ENCODE peak calls at places on chromosomes 12 and 14, in five cellular contexts. P is iris pigment epithelial cell, D is DMS153, K is RWPE1, Y is foreskin fibroblast. N is an unnamed sample.

GRCh38 chr12:25186788-25187397 is 8.1 kb downstream of the DNAI7 start:
- DNase-seq in P (peak), D (no peak), K (no peak), Y (no peak), N (no peak)

GRCh38 chr14:69652942-69653680 is 41.7 kb downstream of the SUSD6 start:
- DNase-seq in P (no peak), D (no peak), K (no peak), Y (no peak), N (no peak)

GRCh38 chr14:74634481-74634880 is 22.4 kb upstream of the LTBP2 start:
- DNase-seq in P (no peak), D (no peak), K (no peak), Y (peak), N (no peak)

GRCh38 chr12:68932123-68932700 is 759 bp downstream of the CPM start:
- DNase-seq in P (peak), D (no peak), K (no peak), Y (no peak), N (no peak)

GRCh38 chr14:79967001-79967400 is 244.3 kb downstream of the DIO2 start:
- DNase-seq in P (peak), D (no peak), K (no peak), Y (peak), N (no peak)

GRCh38 chr12:27822076-27822712 is 42.2 kb upstream of the MANSC4 start:
- DNase-seq in P (peak), D (no peak), K (peak), Y (peak), N (no peak)

GRCh38 chr12:94513527-94513926 is 53.9 kb upstream of the CEP83 start:
- DNase-seq in P (no peak), D (no peak), K (no peak), Y (no peak), N (no peak)

GRCh38 chr14:36941783-36942521 is 230.5 kb downstream of the SLC25A21 start:
- DNase-seq in P (peak), D (peak), K (peak), Y (peak), N (peak)

GRCh38 chr12:1795221-1795784 is 25.1 kb upstream of the LRTM2 start:
- DNase-seq in P (no peak), D (no peak), K (no peak), Y (no peak), N (peak)

GRCh38 chr14:72894323-72894622 is 372 bp upstream of the DPF3 start:
- DNase-seq in P (no peak), D (no peak), K (no peak), Y (no peak), N (no peak)

GRCh38 chr12:75545636-75546035 is 34.2 kb upstream of the KRR1 start:
- DNase-seq in P (no peak), D (no peak), K (no peak), Y (no peak), N (no peak)

GRCh38 chr14:62409909-62410308 is 635.3 kb downstream of the KCNH5 start:
- DNase-seq in P (peak), D (no peak), K (peak), Y (peak), N (no peak)

GRCh38 chr14:76967788-76968187 is 60.7 kb downstream of the IRF2BPL start:
- DNase-seq in P (no peak), D (no peak), K (no peak), Y (no peak), N (no peak)

GRCh38 chr12:109510196-109510595 is 32.8 kb downstream of the UBE3B start:
- DNase-seq in P (no peak), D (no peak), K (no peak), Y (no peak), N (no peak)

GRCh38 chr14:67515386-67516079 is 17.6 kb upstream of the PLEKHH1 start:
- DNase-seq in P (no peak), D (no peak), K (no peak), Y (peak), N (no peak)

GRCh38 chr14:91573894-91574837 is 64.1 kb upstream of the PPP4R3A start:
- DNase-seq in P (peak), D (peak), K (peak), Y (peak), N (peak)

GRCh38 chr14:68306934-68307758 is 485.7 kb downstream of the ZFP36L1 start:
- DNase-seq in P (no peak), D (peak), K (no peak), Y (peak), N (peak)

GRCh38 chr12:102478416-102479098 is 1.8 kb downstream of the IGF1 start:
- DNase-seq in P (no peak), D (no peak), K (no peak), Y (no peak), N (no peak)

GRCh38 chr12:82896286-82896685 is 209.6 kb downstream of the TMTC2 start:
- DNase-seq in P (no peak), D (no peak), K (no peak), Y (no peak), N (no peak)

GRCh38 chr12:26642361-26642760 is 190.6 kb downstream of the ITPR2 start:
- DNase-seq in P (no peak), D (no peak), K (no peak), Y (peak), N (no peak)

GRCh38 chr12:53825246-53826081 is 73.7 kb upstream of the CISTR start:
- DNase-seq in P (peak), D (peak), K (peak), Y (peak), N (peak)

GRCh38 chr12:65640489-65640901 is 183.8 kb upstream of the HMGA2 start:
- DNase-seq in P (no peak), D (no peak), K (no peak), Y (peak), N (no peak)

GRCh38 chr14:33432407-33433023 is 493.8 kb downstream of the NPAS3 start:
- DNase-seq in P (peak), D (peak), K (peak), Y (peak), N (peak)

GRCh38 chr14:93100570-93100969 is 15.2 kb downstream of the ITPK1 start:
- DNase-seq in P (no peak), D (no peak), K (no peak), Y (no peak), N (no peak)

GRCh38 chr12:13103391-13104033 is at the start of gene GSG1:
- DNase-seq in P (no peak), D (no peak), K (no peak), Y (peak), N (no peak)

GRCh38 chr12:118463677-118464076 is 87.3 kb downstream of the SUDS3 start:
- DNase-seq in P (no peak), D (no peak), K (no peak), Y (no peak), N (no peak)

GRCh38 chr12:132014092-132014914 is 64.6 kb downstream of the EP400 start:
- DNase-seq in P (peak), D (no peak), K (no peak), Y (peak), N (no peak)

GRCh38 chr12:4214912-4215861 is 58.4 kb upstream of the CCND2 start:
- DNase-seq in P (no peak), D (no peak), K (no peak), Y (no peak), N (no peak)

GRCh38 chr14:84792722-84793410 is 737.1 kb upstream of the FLRT2 start:
- DNase-seq in P (no peak), D (no peak), K (no peak), Y (no peak), N (no peak)

GRCh38 chr14:23365353-23366162 is 586 bp upstream of the EFS start:
- DNase-seq in P (peak), D (no peak), K (peak), Y (no peak), N (no peak)

GRCh38 chr14:69637503-69638030 is 26.2 kb downstream of the SUSD6 start:
- DNase-seq in P (no peak), D (no peak), K (no peak), Y (peak), N (no peak)

GRCh38 chr12:102169922-102170698 is 27.5 kb downstream of the PMCH start:
- DNase-seq in P (peak), D (no peak), K (peak), Y (peak), N (no peak)

GRCh38 chr14:99334277-99334676 is 62.3 kb upstream of the BCL11B start:
- DNase-seq in P (no peak), D (no peak), K (no peak), Y (no peak), N (no peak)

GRCh38 chr12:57434517-57435223 is at the start of gene INHBC:
- DNase-seq in P (peak), D (no peak), K (no peak), Y (no peak), N (no peak)

GRCh38 chr14:52735921-52736489 is 6.0 kb downstream of the STYX start:
- DNase-seq in P (peak), D (no peak), K (no peak), Y (no peak), N (peak)

GRCh38 chr14:23078692-23079116 is 16.2 kb downstream of the ACIN1 start:
- DNase-seq in P (peak), D (no peak), K (peak), Y (peak), N (no peak)

GRCh38 chr12:68624933-68625332 is 14.2 kb downstream of the RAP1B start:
- DNase-seq in P (no peak), D (no peak), K (no peak), Y (no peak), N (no peak)

GRCh38 chr12:63917864-63918742 is 73.6 kb downstream of the SRGAP1 start:
- DNase-seq in P (peak), D (peak), K (peak), Y (peak), N (no peak)